ENCODE peak calls at places on chromosomes 1 and 21, in four cellular contexts. C, M, Y and U are unnamed samples.

GRCh38 chr1:240987928-240988327 is 369.1 kb downstream of the RGS7 start:
- DNase-seq in Y (no peak), M (no peak), C (no peak), U (no peak)

GRCh38 chr1:16077430-16078245 is 4.2 kb upstream of the FAM131C start:
- DNase-seq in C (no peak), M (no peak), Y (no peak), U (no peak)

GRCh38 chr1:168972887-168973286 is 133.6 kb upstream of the ATP1B1 start:
- DNase-seq in Y (no peak), M (no peak), C (no peak), U (no peak)

GRCh38 chr1:14415396-14415795 is 183.1 kb upstream of the KAZN start:
- DNase-seq in Y (peak; percentile 28), C (no peak), M (no peak), U (no peak)

GRCh38 chr1:160209656-160210046 is 4.5 kb downstream of the PEA15 start:
- DNase-seq in C (no peak), Y (peak; percentile 35), M (no peak), U (no peak)

GRCh38 chr1:75992312-75992711 is 60.1 kb upstream of the ASB17 start:
- DNase-seq in M (no peak), C (no peak), Y (no peak), U (no peak)

GRCh38 chr1:36762174-36762573 is 272.1 kb downstream of the GRIK3 start:
- DNase-seq in Y (no peak), C (no peak), M (no peak), U (no peak)

GRCh38 chr21:38751379-38752050 is 54.2 kb upstream of the ETS2 start:
- DNase-seq in C (no peak), Y (no peak), M (no peak), U (no peak)

GRCh38 chr1:185974367-185974766 is 240.2 kb downstream of the HMCN1 start:
- DNase-seq in C (no peak), Y (no peak), M (no peak), U (no peak)

GRCh38 chr21:31505975-31506374 is 153.5 kb upstream of the SOD1 start:
- DNase-seq in M (no peak), C (no peak), Y (no peak), U (no peak)

GRCh38 chr1:167861664-167862381 is 52.1 kb downstream of the ADCY10 start:
- DNase-seq in Y (no peak), C (no peak), M (no peak), U (no peak)

GRCh38 chr1:59146651-59147358 is 150.1 kb upstream of the FGGY start:
- DNase-seq in M (peak; percentile 20), C (no peak), Y (peak; percentile 70), U (no peak)

GRCh38 chr1:36920371-36920770 is 113.9 kb downstream of the GRIK3 start:
- DNase-seq in C (no peak), M (no peak), Y (no peak), U (no peak)

GRCh38 chr1:156748670-156749428 is 2.6 kb downstream of the HDGF start:
- DNase-seq in Y (no peak), C (no peak), M (no peak), U (no peak)

GRCh38 chr1:183593356-183593755 is 3.1 kb upstream of the NCF2 start:
- DNase-seq in C (no peak), M (no peak), Y (peak; percentile 66), U (no peak)

GRCh38 chr1:220785166-220786056 is 1.3 kb upstream of the MTARC1 start:
- DNase-seq in Y (no peak), C (no peak), M (no peak), U (no peak)

GRCh38 chr1:213457097-213457680 is 406.1 kb downstream of the RPS6KC1 start:
- DNase-seq in Y (no peak), C (no peak), M (no peak), U (no peak)

GRCh38 chr1:155018617-155019348 is 14.8 kb downstream of the DCST2 start:
- DNase-seq in M (no peak), Y (no peak), C (no peak), U (no peak)

GRCh38 chr1:91450260-91450659 is 45.6 kb upstream of the HFM1 start:
- DNase-seq in M (no peak), Y (peak; percentile 34), C (no peak), U (no peak)

GRCh38 chr1:3501856-3502665 is 47.6 kb downstream of the ARHGEF16 start:
- DNase-seq in C (peak; percentile 60), M (no peak), Y (peak; percentile 97), U (no peak)

GRCh38 chr1:104593418-104594187 is 843.9 kb downstream of the AMY1C start:
- DNase-seq in Y (no peak), M (no peak), C (no peak), U (no peak)

GRCh38 chr1:73913025-73913424 is 285.0 kb downstream of the LRRIQ3 start:
- DNase-seq in M (no peak), Y (no peak), C (no peak), U (no peak)